ENCODE peak calls at places on chromosomes 2 and 18, in four cellular contexts. C is caudate nucleus, O is suprapubic skin, V is cardiac muscle cell. U is an unnamed sample.
A peak's percentile ranks its signal among the peaks of the same experiment; 100 is the strongest.

GRCh38 chr2:223051580-223052375 is at the start of gene KCNE4:
- DNase-seq in V (no peak), O (no peak), C (no peak), U (no peak)

GRCh38 chr2:495745-496275 is 181.4 kb downstream of the TMEM18 start:
- DNase-seq in O (no peak), C (no peak), V (no peak), U (no peak)

GRCh38 chr2:127612111-127612822 is 33.7 kb upstream of the GPR17 start:
- DNase-seq in V (no peak), O (peak; percentile 19), C (no peak), U (no peak)

GRCh38 chr2:217412721-217413120 is 552.9 kb upstream of the TNP1 start:
- DNase-seq in C (no peak), O (no peak), V (no peak), U (no peak)

GRCh38 chr18:10406172-10406663 is 48.2 kb upstream of the APCDD1 start:
- DNase-seq in C (no peak), V (peak; percentile 78), O (no peak), U (no peak)

GRCh38 chr2:3495956-3496355 is 23.4 kb downstream of the ADI1 start:
- DNase-seq in V (no peak), O (no peak), C (no peak), U (no peak)

GRCh38 chr2:24893934-24894333 is 26.1 kb downstream of the ADCY3 start:
- DNase-seq in C (no peak), O (no peak), V (no peak), U (no peak)

GRCh38 chr2:121375621-121376159 is 90.7 kb upstream of the TFCP2L1 start:
- DNase-seq in C (no peak), V (no peak), O (no peak), U (no peak)

GRCh38 chr2:26175716-26176615 is 3.1 kb downstream of the GAREM2 start:
- DNase-seq in V (peak; percentile 44), O (peak; percentile 59), C (no peak), U (no peak)

GRCh38 chr2:40488101-40488598 is 36.3 kb upstream of the SLC8A1 start:
- DNase-seq in C (no peak), O (no peak), V (peak; percentile 56), U (no peak)

GRCh38 chr2:64374686-64375085 is 79.3 kb upstream of the LGALSL start:
- DNase-seq in V (no peak), C (no peak), O (no peak), U (no peak)

GRCh38 chr2:164114937-164115336 is 379.1 kb upstream of the FIGN start:
- DNase-seq in V (no peak), O (no peak), C (no peak), U (no peak)

GRCh38 chr2:179622122-179622521 is 239.3 kb downstream of the ZNF385B start:
- DNase-seq in C (no peak), O (no peak), V (no peak), U (no peak)

GRCh38 chr2:10289891-10290290 is 12.8 kb upstream of the HPCAL1 start:
- DNase-seq in V (no peak), O (no peak), C (no peak), U (no peak)

GRCh38 chr18:69402219-69402989 is 1.7 kb downstream of the DOK6 start:
- DNase-seq in O (no peak), C (no peak), V (peak; percentile 35), U (no peak)

GRCh38 chr2:78077637-78078036 is 555.5 kb upstream of the LRRTM4 start:
- DNase-seq in V (no peak), C (no peak), O (no peak), U (no peak)

GRCh38 chr2:105324732-105325131 is 4.8 kb downstream of the TGFBRAP1 start:
- DNase-seq in C (no peak), V (no peak), O (no peak), U (no peak)

GRCh38 chr2:2639251-2640139 is 308.4 kb upstream of the MYT1L start:
- DNase-seq in V (no peak), C (peak; percentile 72), O (no peak), U (no peak)

GRCh38 chr2:202950592-202950991 is 38.5 kb downstream of the CARF start:
- DNase-seq in O (no peak), C (no peak), V (peak; percentile 13), U (no peak)

GRCh38 chr2:21694079-21694478 is 570.3 kb downstream of the TDRD15 start:
- DNase-seq in V (no peak), C (no peak), O (no peak), U (no peak)

GRCh38 chr2:80269806-80270205 is 34.7 kb downstream of the LRRTM1 start:
- DNase-seq in O (no peak), V (no peak), C (no peak), U (no peak)

GRCh38 chr2:219253753-219254589 is at the start of gene TUBA4A:
- DNase-seq in V (peak; percentile 63), C (peak; percentile 87), O (peak; percentile 87), U (peak; percentile 90)

GRCh38 chr2:69734040-69734611 is 7.8 kb upstream of the ANXA4 start:
- DNase-seq in O (peak; percentile 57), V (no peak), C (no peak), U (no peak)

GRCh38 chr2:105824446-105824845 is 79.7 kb downstream of the NCK2 start:
- DNase-seq in C (no peak), O (no peak), V (no peak), U (no peak)

GRCh38 chr18:58639751-58640427 is 11.0 kb upstream of the ALPK2 start:
- DNase-seq in C (no peak), O (no peak), V (no peak), U (no peak)

GRCh38 chr2:84435331-84436081 is 23.6 kb downstream of the SUCLG1 start:
- DNase-seq in O (no peak), C (peak; percentile 2), V (no peak), U (no peak)

GRCh38 chr18:28287146-28287545 is 110.2 kb upstream of the CDH2 start:
- DNase-seq in C (no peak), V (no peak), O (no peak), U (no peak)

DNA sequence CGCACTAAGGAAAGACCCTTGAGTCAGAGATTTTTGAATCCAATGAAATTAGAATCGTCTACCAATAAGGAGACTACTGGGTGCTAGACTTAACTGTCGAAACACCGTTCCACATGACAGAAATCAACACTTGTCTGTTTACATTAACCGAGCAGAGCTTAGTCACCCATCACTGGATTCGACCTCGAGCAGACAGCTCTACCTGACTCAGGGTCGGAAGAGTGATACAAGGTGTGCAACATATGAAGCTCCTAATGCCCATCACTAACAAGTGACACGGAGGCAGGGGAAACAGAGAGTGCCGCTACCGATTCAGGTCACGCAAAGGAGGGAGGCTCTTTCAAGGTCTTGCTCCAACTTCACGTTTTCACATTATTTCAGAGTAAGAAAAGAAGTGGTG is 54.2 kb upstream of the FZD5 start:
- DNase-seq in O (no peak), V (no peak), C (no peak), U (no peak)
- H3K27ac ChIP-seq in O (no peak overlapping the region), V (no peak overlapping the region), C (no peak overlapping the region), U (no peak overlapping the region)

GRCh38 chr2:47751856-47752414 is 31.0 kb upstream of the MSH6 start:
- DNase-seq in V (no peak), C (no peak), O (no peak), U (no peak)
- H3K27ac ChIP-seq in V (no peak overlapping the region), C (peak overlapping the region; percentile 99), O (peak overlapping the region; percentile 19), U (no peak overlapping the region)

GRCh38 chr2:176124358-176125214 is 2.1 kb downstream of the HOXD9 start:
- DNase-seq in V (no peak), O (no peak), C (no peak), U (no peak)
- H3K27ac ChIP-seq in V (no peak overlapping the region), O (no peak overlapping the region), C (no peak overlapping the region), U (no peak overlapping the region)

GRCh38 chr2:150528861-150529801 is 41.7 kb upstream of the RND3 start:
- DNase-seq in C (no peak), O (no peak), V (no peak), U (no peak)
- H3K27ac ChIP-seq in C (no peak overlapping the region), O (peak overlapping the region; percentile 38), V (no peak overlapping the region), U (no peak overlapping the region)

GRCh38 chr18:50786851-50787250 is 33.0 kb downstream of the MRO start:
- DNase-seq in C (no peak), V (no peak), O (no peak), U (no peak)
- H3K27ac ChIP-seq in C (no peak overlapping the region), V (no peak overlapping the region), O (no peak overlapping the region), U (no peak overlapping the region)

GRCh38 chr2:62381672-62382071 is 124.3 kb downstream of the TMEM17 start:
- DNase-seq in V (no peak), C (no peak), O (no peak), U (no peak)
- H3K27ac ChIP-seq in V (no peak overlapping the region), C (no peak overlapping the region), O (no peak overlapping the region), U (no peak overlapping the region)

U was measured in CD4-positive, alpha-beta T cell.